ENCODE peak calls at places on chromosome 6, in four cellular contexts. W is psoas muscle, F is NCI-H748 treated with DMSO at 0.1 percent for 48 hours, V is OCI-LY7. C is an unnamed sample.

GRCh38 chr6:1251198-1252155 is 60.4 kb upstream of the FOXQ1 start:
- DNase-seq in W (no peak), F (no peak), V (no peak), C (peak; percentile 18)

GRCh38 chr6:89146748-89147715 is 1.2 kb downstream of the PM20D2 start:
- DNase-seq in V (peak; percentile 17), W (no peak), F (peak; percentile 6), C (no peak)

GRCh38 chr6:157054531-157054979 is 268.8 kb downstream of the TMEM242 start:
- DNase-seq in W (no peak), V (peak; percentile 61), F (no peak), C (no peak)

GRCh38 chr6:27133281-27134227 is 113.9 kb upstream of the PRSS16 start:
- DNase-seq in F (peak; percentile 54), W (peak; percentile 55), V (peak; percentile 89), C (peak; percentile 74)

GRCh38 chr6:44349904-44350649 is 7.6 kb downstream of the SPATS1 start:
- DNase-seq in F (no peak), V (no peak), W (no peak), C (no peak)

GRCh38 chr6:4732691-4733315 is 43.4 kb upstream of the CDYL start:
- DNase-seq in F (no peak), W (peak; percentile 56), V (no peak), C (peak; percentile 21)

GRCh38 chr6:33633462-33634158 is 12.5 kb downstream of the ITPR3 start:
- DNase-seq in V (peak; percentile 44), W (peak; percentile 80), F (peak; percentile 42), C (peak; percentile 83)

GRCh38 chr6:142929751-142930358 is 15.1 kb downstream of the HIVEP2 start:
- DNase-seq in F (no peak), V (no peak), W (no peak), C (no peak)

GRCh38 chr6:42774201-42774600 is 7.7 kb upstream of the BICRAL start:
- DNase-seq in V (no peak), F (no peak), W (no peak), C (no peak)

GRCh38 chr6:64252256-64252655 is 616.7 kb downstream of the PHF3 start:
- DNase-seq in W (no peak), F (no peak), V (no peak), C (no peak)

GRCh38 chr6:142300302-142300701 is 1.5 kb upstream of the ADGRG6 start:
- DNase-seq in W (no peak), V (no peak), F (no peak), C (no peak)

GRCh38 chr6:34177181-34177591 is 31.3 kb upstream of the GRM4 start:
- DNase-seq in V (no peak), W (no peak), F (no peak), C (no peak)

GRCh38 chr6:106547961-106548453 is 81.3 kb downstream of the RTN4IP1 start:
- DNase-seq in W (no peak), V (no peak), F (no peak), C (no peak)

GRCh38 chr6:112231609-112232060 is 22.7 kb downstream of the LAMA4 start:
- DNase-seq in V (no peak), F (peak; percentile 45), W (no peak), C (no peak)

GRCh38 chr6:35808688-35809087 is 3.5 kb downstream of the LHFPL5 start:
- DNase-seq in F (peak; percentile 61), W (no peak), V (no peak), C (no peak)

GRCh38 chr6:3822747-3823445 is 26.3 kb upstream of the FAM50B start:
- DNase-seq in V (no peak), W (no peak), F (no peak), C (no peak)

GRCh38 chr6:54291738-54292137 is 16.5 kb upstream of the TINAG start:
- DNase-seq in V (no peak), F (no peak), W (no peak), C (no peak)

GRCh38 chr6:43774776-43775583 is 5.0 kb downstream of the VEGFA start:
- DNase-seq in V (peak; percentile 57), F (no peak), W (peak; percentile 83), C (peak; percentile 86)

GRCh38 chr6:10276888-10277287 is 138.0 kb downstream of the TFAP2A start:
- DNase-seq in F (no peak), W (no peak), V (no peak), C (no peak)

GRCh38 chr6:146901940-146902816 is 302.0 kb upstream of the STXBP5 start:
- DNase-seq in F (no peak), V (no peak), W (no peak), C (no peak)

GRCh38 chr6:131823276-131823902 is 15.6 kb downstream of the ENPP1 start:
- DNase-seq in V (no peak), F (no peak), W (no peak), C (no peak)

GRCh38 chr6:33834401-33835392 is 30.9 kb upstream of the MLN start:
- DNase-seq in W (peak; percentile 4), F (no peak), V (no peak), C (no peak)

C was measured in left colon.